ENCODE peak calls at places on chromosomes 5 and 9, in six cellular contexts. O is brain microvascular endothelial cell, A is lower leg skin, B is HFF-Myc, G is endodermal cell, M is ovary. Y is an unnamed sample.

GRCh38 chr9:94757158-94757557 is 30.7 kb downstream of the AOPEP start:
- DNase-seq in O (peak; percentile 80), A (no peak), B (no peak), G (no peak), M (no peak), Y (peak; percentile 69)

GRCh38 chr9:124127290-124127646 is 115.7 kb downstream of the LHX2 start:
- DNase-seq in O (no peak), A (no peak), B (no peak), G (no peak), M (no peak), Y (no peak)

GRCh38 chr9:129759329-129759728 is 6.5 kb upstream of the PTGES start:
- DNase-seq in O (no peak), A (no peak), B (no peak), G (no peak), M (no peak), Y (no peak)

GRCh38 chr5:79612667-79613190 is 488 bp downstream of the TENT2 start:
- DNase-seq in O (no peak), A (no peak), B (no peak), G (no peak), M (no peak), Y (no peak)

GRCh38 chr5:136427421-136427820 is 62.1 kb upstream of the TRPC7 start:
- DNase-seq in O (no peak), A (no peak), B (no peak), G (no peak), M (no peak), Y (no peak)

GRCh38 chr5:59222687-59223511 is 640.0 kb downstream of the RAB3C start:
- DNase-seq in O (no peak), A (peak; percentile 18), B (no peak), G (no peak), M (no peak), Y (no peak)

GRCh38 chr5:172187118-172188032 is 649 bp downstream of the STK10 start:
- DNase-seq in O (peak; percentile 68), A (peak; percentile 63), B (no peak), G (peak; percentile 86), M (peak; percentile 33), Y (no peak)

GRCh38 chr5:102794677-102795331 is 39.7 kb downstream of the PAM start:
- DNase-seq in O (no peak), A (no peak), B (no peak), G (peak; percentile 59), M (no peak), Y (no peak)

GRCh38 chr5:159033351-159033657 is 66.4 kb downstream of the EBF1 start:
- DNase-seq in O (no peak), A (no peak), B (no peak), G (no peak), M (no peak), Y (no peak)

GRCh38 chr5:172234031-172234430 is 40.1 kb downstream of the EFCAB9 start:
- DNase-seq in O (no peak), A (no peak), B (no peak), G (no peak), M (no peak), Y (no peak)

GRCh38 chr9:16720386-16720785 is 150.1 kb downstream of the BNC2 start:
- DNase-seq in O (no peak), A (no peak), B (no peak), G (no peak), M (no peak), Y (no peak)

GRCh38 chr5:147911427-147911826 is 5.1 kb upstream of the C5orf46 start:
- DNase-seq in O (no peak), A (peak; percentile 49), B (no peak), G (no peak), M (no peak), Y (no peak)

GRCh38 chr5:114363837-114364236 is 2.0 kb downstream of the KCNN2 start:
- DNase-seq in O (no peak), A (no peak), B (no peak), G (no peak), M (no peak), Y (no peak)
- H3K4me3 ChIP-seq in O (no peak overlapping the region), A (peak overlapping the region; percentile 2), B (peak overlapping the region; percentile 71), G (peak overlapping the region; percentile 79), M (no peak overlapping the region), Y (no peak overlapping the region)

GRCh38 chr9:114317665-114318357 is 5.1 kb upstream of the ORM1 start:
- DNase-seq in O (no peak), A (no peak), B (no peak), G (no peak), M (no peak), Y (peak; percentile 83)
- H3K4me3 ChIP-seq in O (no peak overlapping the region), A (no peak overlapping the region), B (no peak overlapping the region), G (no peak overlapping the region), M (no peak overlapping the region), Y (no peak overlapping the region)

GRCh38 chr9:115115117-115115880 is 2.7 kb downstream of the TNC start:
- DNase-seq in O (no peak), A (no peak), B (no peak), G (no peak), M (no peak), Y (no peak)

GRCh38 chr9:115117999-115118470 is at the start of gene TNC:
- DNase-seq in O (peak; percentile 52), A (peak; percentile 36), B (peak; percentile 84), G (peak; percentile 88), M (no peak), Y (no peak)

GRCh38 chr9:115118471-115119156 is 657 bp upstream of the TNC start:
- DNase-seq in O (peak; percentile 86), A (peak; percentile 51), B (peak; percentile 95), G (peak; percentile 95), M (no peak), Y (peak; percentile 62)

GRCh38 chr9:115115924-115116323 is 2.0 kb downstream of the TNC start:
- DNase-seq in O (peak; percentile 28), A (no peak), B (no peak), G (no peak), M (no peak), Y (no peak)

DNA sequence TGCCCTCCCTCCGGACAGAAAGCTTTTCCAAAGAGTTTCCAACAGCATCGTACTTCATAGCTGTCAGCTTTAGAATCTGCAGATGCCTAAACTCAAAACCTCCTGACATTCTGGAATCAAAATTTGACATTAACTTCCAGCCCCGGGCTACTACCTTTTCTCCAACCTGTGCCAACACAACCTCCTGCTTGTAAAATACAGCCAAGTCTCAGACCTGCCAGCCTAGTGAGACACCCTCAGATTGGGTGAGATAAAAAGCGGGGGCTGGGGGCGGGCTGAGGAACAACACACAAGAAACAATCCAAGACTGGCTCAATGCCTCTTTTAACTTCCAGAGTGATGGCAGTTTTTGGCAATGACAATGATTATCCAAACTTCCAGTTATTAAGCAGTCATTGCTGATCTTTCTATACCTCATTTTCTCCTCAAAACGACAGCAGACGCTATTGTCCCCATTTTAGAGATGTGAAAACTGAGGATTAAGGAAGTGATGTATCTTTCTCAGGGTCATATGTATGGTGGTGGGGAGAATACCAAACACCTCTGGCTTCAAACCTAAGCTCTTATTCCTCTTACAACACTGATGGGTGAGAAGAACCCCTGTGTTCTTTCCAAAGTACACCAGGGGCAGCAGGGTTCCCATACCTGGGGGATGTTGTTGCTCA is 1.2 kb downstream of the TNC start:
- DNase-seq in O (no peak), A (no peak), B (no peak), G (no peak), M (no peak), Y (no peak)
- H3K4me3 ChIP-seq in O (peak overlapping the region; percentile 20), A (no peak overlapping the region), B (peak overlapping the region; percentile 55), G (peak overlapping the region; percentile 84), M (peak overlapping the region; percentile 37), Y (peak overlapping the region; percentile 68)

GRCh38 chr5:39569857-39570256 is 145.1 kb upstream of the DAB2 start:
- DNase-seq in O (no peak), A (no peak), B (no peak), G (no peak), M (no peak), Y (no peak)

GRCh38 chr5:39566891-39567290 is 142.1 kb upstream of the DAB2 start:
- DNase-seq in O (no peak), A (no peak), B (no peak), G (no peak), M (no peak), Y (no peak)

DNA sequence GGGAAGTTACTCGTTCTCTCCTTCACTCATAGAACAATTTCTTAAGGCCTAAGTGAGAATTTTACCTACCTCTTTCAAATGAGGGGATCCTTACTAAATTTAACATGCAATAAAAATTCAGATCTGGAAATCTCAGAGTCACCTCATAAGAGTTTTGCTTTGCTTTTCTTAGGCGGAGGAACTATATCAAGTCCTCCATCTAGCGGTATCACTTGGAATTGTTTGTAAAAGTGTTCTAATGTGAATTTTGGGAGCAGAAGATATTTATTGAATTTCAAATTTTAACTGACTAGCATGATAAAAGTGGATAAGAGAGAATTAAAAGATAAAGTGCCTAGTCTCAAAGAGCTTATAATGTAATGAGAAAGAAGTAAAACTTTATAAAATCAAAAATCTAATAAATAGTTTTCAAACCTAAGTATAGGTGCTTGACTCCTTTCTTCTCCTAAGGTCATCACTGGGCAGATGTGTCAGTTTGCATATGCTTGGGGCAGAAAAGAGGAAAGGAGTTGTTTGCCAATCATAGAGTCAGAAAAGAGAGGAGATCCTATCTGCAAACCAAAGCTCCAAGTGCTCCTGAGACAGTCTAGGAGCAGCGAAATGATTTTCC is 145.7 kb upstream of the DAB2 start:
- DNase-seq in O (peak; percentile 14), A (no peak), B (peak; percentile 33), G (no peak), M (no peak), Y (no peak)
- H3K4me3 ChIP-seq in O (no peak overlapping the region), A (no peak overlapping the region), B (no peak overlapping the region), G (no peak overlapping the region), M (no peak overlapping the region), Y (no peak overlapping the region)

GRCh38 chr9:137201205-137201868 is 796 bp upstream of the TPRN start:
- DNase-seq in O (no peak), A (no peak), B (no peak), G (no peak), M (no peak), Y (no peak)

GRCh38 chr9:137198051-137198747 is 2.3 kb downstream of the TPRN start:
- DNase-seq in O (no peak), A (no peak), B (no peak), G (no peak), M (no peak), Y (no peak)

GRCh38 chr9:137200311-137201204 is at the start of gene TPRN:
- DNase-seq in O (peak; percentile 99), A (peak; percentile 99), B (peak; percentile 92), G (peak; percentile 99), M (peak; percentile 100), Y (peak; percentile 91)

GRCh38 chr9:137198748-137199276 is 1.7 kb downstream of the TPRN start:
- DNase-seq in O (no peak), A (no peak), B (no peak), G (no peak), M (no peak), Y (no peak)

GRCh38 chr9:137199411-137200121 is 975 bp downstream of the TPRN start:
- DNase-seq in O (no peak), A (no peak), B (no peak), G (peak; percentile 68), M (no peak), Y (no peak)
- H3K4me3 ChIP-seq in O (peak overlapping the region; percentile 46), A (no peak overlapping the region), B (peak overlapping the region; percentile 46), G (peak overlapping the region; percentile 66), M (peak overlapping the region; percentile 40), Y (peak overlapping the region; percentile 42)